ENCODE peak calls at places on chromosomes 3 and 15, in five cellular contexts. O is OCI-LY7, G is K562, T is kidney, U is BJ. V is an unnamed sample.

GRCh38 chr3:99938270-99938955 is 120.8 kb downstream of the CMSS1 start:
- DNase-seq in T (no peak), U (no peak), G (no peak), O (no peak), V (no peak)

GRCh38 chr15:81257435-81257834 is 60.8 kb downstream of the IL16 start:
- DNase-seq in U (no peak), O (no peak), T (no peak), G (no peak), V (no peak)

GRCh38 chr15:68655686-68656437 is 77.1 kb downstream of the CORO2B start:
- DNase-seq in T (no peak), O (no peak), U (no peak), G (no peak), V (no peak)

GRCh38 chr3:108036984-108037741 is 53.7 kb downstream of the CD47 start:
- DNase-seq in G (no peak), U (peak), O (no peak), T (no peak), V (no peak)

GRCh38 chr3:107644631-107645030 is 121.9 kb downstream of the BBX start:
- DNase-seq in U (no peak), O (no peak), T (no peak), G (no peak), V (no peak)

GRCh38 chr3:36477655-36478054 is 97.4 kb downstream of the STAC start:
- DNase-seq in O (no peak), T (no peak), G (no peak), U (peak), V (no peak)

GRCh38 chr15:66944121-66944520 is 121.3 kb upstream of the SMAD3 start:
- DNase-seq in T (no peak), O (no peak), U (no peak), G (no peak), V (no peak)

GRCh38 chr3:188627652-188628051 is 473.7 kb downstream of the LPP start:
- DNase-seq in G (no peak), U (peak), T (no peak), O (no peak), V (no peak)

GRCh38 chr3:52536369-52537164 is at the start of gene UQCC5:
- DNase-seq in U (peak), G (peak), T (peak), O (peak), V (peak)

GRCh38 chr15:80512729-80513670 is 108.8 kb downstream of the ARNT2 start:
- DNase-seq in G (no peak), O (peak), T (no peak), U (no peak), V (no peak)

GRCh38 chr3:155853214-155854146 is 747 bp downstream of the SLC33A1 start:
- DNase-seq in G (no peak), T (peak), U (no peak), O (peak), V (peak)

GRCh38 chr15:77825143-77825542 is 192.4 kb upstream of the LINGO1 start:
- DNase-seq in G (no peak), O (no peak), T (peak), U (no peak), V (no peak)

GRCh38 chr3:193396451-193397244 is 18.1 kb upstream of the ATP13A5 start:
- DNase-seq in O (no peak), G (no peak), T (no peak), U (no peak), V (no peak)

GRCh38 chr3:11820540-11821041 is 26.1 kb downstream of the TAMM41 start:
- DNase-seq in U (no peak), O (no peak), T (no peak), G (no peak), V (peak)

GRCh38 chr3:78912687-78913086 is 855.1 kb downstream of the ROBO1 start:
- DNase-seq in T (no peak), G (no peak), U (no peak), O (no peak), V (no peak)

GRCh38 chr15:44596511-44597010 is 59.6 kb downstream of the EIF3J start:
- DNase-seq in T (no peak), U (no peak), G (no peak), O (no peak), V (no peak)

GRCh38 chr15:44591326-44591725 is 54.4 kb downstream of the EIF3J start:
- DNase-seq in U (no peak), G (no peak), O (no peak), T (no peak), V (no peak)

GRCh38 chr15:44595246-44595645 is 58.3 kb downstream of the EIF3J start:
- DNase-seq in O (no peak), G (no peak), T (no peak), U (no peak), V (no peak)

GRCh38 chr15:44595656-44596510 is 58.9 kb downstream of the EIF3J start:
- DNase-seq in G (no peak), O (no peak), T (no peak), U (no peak), V (no peak)

GRCh38 chr15:44593042-44593736 is 56.2 kb downstream of the EIF3J start:
- DNase-seq in T (no peak), O (peak), G (no peak), U (no peak), V (no peak)
- TF ChIP-seq CTCF in T (peak), O (peak), G (peak), U (peak), V (peak)

DNA sequence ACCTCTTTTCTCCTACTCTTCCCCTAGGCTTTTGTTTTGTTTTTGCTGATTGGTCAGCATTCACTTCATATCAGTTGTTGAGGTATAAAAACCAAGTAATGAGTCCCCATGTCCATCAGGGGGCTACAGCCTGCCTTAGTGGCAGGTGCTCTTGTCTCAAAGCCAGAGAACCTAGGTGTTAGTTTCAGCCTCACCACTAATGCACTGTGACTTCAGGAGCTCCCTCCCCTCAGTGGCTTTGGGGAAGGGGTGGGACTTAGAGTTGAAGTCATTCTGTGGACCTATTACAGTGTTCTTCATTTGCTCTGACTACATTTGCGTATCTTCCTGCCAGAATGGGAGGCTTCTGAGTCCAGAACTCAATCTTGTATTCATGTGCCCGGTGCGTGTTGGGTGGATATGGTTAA is 41.6 kb downstream of the NR2C2 start:
- DNase-seq in O (peak), T (no peak), G (peak), U (no peak), V (no peak)
- TF ChIP-seq CTCF in O (peak), T (no peak), G (peak), U (no peak), V (no peak)

GRCh38 chr3:138097192-138097829 is 18.1 kb downstream of the DZIP1L start:
- DNase-seq in U (no peak), O (no peak), T (no peak), G (no peak), V (peak)
- TF ChIP-seq CTCF in U (peak), O (peak), T (no peak), G (no peak), V (peak)

GRCh38 chr3:150385296-150386242 is 22.5 kb upstream of the TSC22D2 start:
- DNase-seq in O (peak), T (no peak), G (no peak), U (no peak), V (no peak)
- TF ChIP-seq CTCF in O (peak), T (no peak), G (no peak), U (no peak), V (no peak)

DNA sequence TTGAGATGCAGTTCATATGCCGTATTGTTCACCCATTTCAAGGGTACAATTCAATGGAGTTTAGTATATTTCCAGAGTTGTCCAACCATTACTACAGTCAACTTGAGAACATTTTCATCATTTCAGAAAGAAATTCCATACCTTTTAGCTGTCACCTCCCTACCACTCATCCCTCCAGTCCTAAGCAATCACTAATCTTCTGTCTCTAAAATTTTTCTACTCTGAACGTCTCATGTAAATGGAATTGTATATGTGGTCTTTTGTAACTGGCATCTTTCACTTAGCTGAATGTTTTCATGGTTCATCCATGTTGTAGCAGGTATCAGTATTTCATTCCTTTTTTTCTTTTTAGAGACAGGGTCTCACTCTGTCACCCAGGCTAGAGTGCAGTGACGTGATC is 51.1 kb downstream of the CMTM7 start:
- DNase-seq in O (no peak), T (no peak), G (no peak), U (no peak), V (no peak)
- TF ChIP-seq CTCF in O (no peak), T (no peak), G (no peak), U (no peak), V (no peak)

GRCh38 chr3:125075738-125076137 is 19.9 kb upstream of the HEG1 start:
- DNase-seq in O (peak), T (no peak), U (no peak), G (no peak), V (peak)
- TF ChIP-seq CTCF in O (peak), T (no peak), U (no peak), G (no peak), V (peak)

GRCh38 chr3:116453676-116454346 is 8.5 kb upstream of the LSAMP start:
- DNase-seq in G (no peak), T (no peak), U (no peak), O (no peak), V (no peak)
- TF ChIP-seq CTCF in G (no peak), T (no peak), U (peak), O (peak), V (no peak)

V was measured in nephron progenitor cell.